ENCODE peak calls at places on chromosomes 3 and 15, in five cellular contexts. O is brain microvascular endothelial cell, D is NB4, B is IMR-90, M is RWPE1. F is an unnamed sample.

GRCh38 chr15:33116218-33116617 is 78.3 kb downstream of the FMN1 start:
- DNase-seq in D (no peak), O (no peak), M (no peak), B (no peak), F (no peak)

GRCh38 chr15:60353245-60353940 is 44.4 kb downstream of the ANXA2 start:
- DNase-seq in D (peak), M (no peak), O (no peak), B (peak), F (no peak)

GRCh38 chr3:24181256-24181655 is 236.2 kb downstream of the NR1D2 start:
- DNase-seq in M (no peak), B (no peak), D (no peak), O (no peak), F (no peak)

GRCh38 chr15:48888209-48888608 is 10.3 kb downstream of the EID1 start:
- DNase-seq in O (no peak), B (no peak), D (no peak), M (no peak), F (no peak)

GRCh38 chr3:76669305-76669704 is 370.6 kb upstream of the ROBO2 start:
- DNase-seq in O (no peak), D (no peak), M (no peak), B (no peak), F (no peak)

GRCh38 chr3:32177702-32178198 is 60.7 kb upstream of the CMTM8 start:
- DNase-seq in O (peak), B (peak), D (peak), M (peak), F (peak)

GRCh38 chr3:23601020-23601822 is 204.5 kb upstream of the UBE2E1 start:
- DNase-seq in B (peak), M (no peak), D (no peak), O (no peak), F (no peak)

GRCh38 chr3:129936757-129937156 is 37.8 kb upstream of the TRH start:
- DNase-seq in O (peak), D (peak), B (peak), M (peak), F (peak)

GRCh38 chr3:10548997-10549396 is 43.6 kb upstream of the ATP2B2 start:
- DNase-seq in B (no peak), M (no peak), D (peak), O (no peak), F (peak)

GRCh38 chr15:73989001-73989798 is 2.9 kb downstream of the STOML1 start:
- DNase-seq in D (peak), B (peak), O (peak), M (no peak), F (no peak)

GRCh38 chr3:45062697-45063070 is 36.6 kb downstream of the CLEC3B start:
- DNase-seq in B (no peak), D (no peak), M (no peak), O (no peak), F (no peak)

GRCh38 chr3:85574306-85574705 is 615.5 kb downstream of the CADM2 start:
- DNase-seq in O (peak), D (no peak), B (no peak), M (no peak), F (no peak)

GRCh38 chr15:36951747-36952247 is 148.6 kb downstream of the MEIS2 start:
- DNase-seq in O (no peak), D (no peak), M (peak), B (peak), F (no peak)

GRCh38 chr3:188594137-188594536 is 440.2 kb downstream of the LPP start:
- DNase-seq in D (no peak), B (peak), O (peak), M (peak), F (no peak)

GRCh38 chr3:22792533-22792932 is 410.6 kb upstream of the UBE2E2 start:
- DNase-seq in B (no peak), M (no peak), D (no peak), O (no peak), F (no peak)

GRCh38 chr3:29718661-29719065 is 437.8 kb downstream of the RBMS3 start:
- DNase-seq in B (peak), M (peak), O (no peak), D (no peak), F (no peak)

GRCh38 chr3:14256046-14256445 is 77.4 kb downstream of the LSM3 start:
- DNase-seq in D (no peak), B (no peak), O (no peak), M (no peak), F (no peak)

GRCh38 chr3:5568451-5568850 is 380.9 kb downstream of the EDEM1 start:
- DNase-seq in O (no peak), B (no peak), M (no peak), D (peak), F (no peak)

GRCh38 chr3:18079739-18080138 is 337.3 kb upstream of the TBC1D5 start:
- DNase-seq in M (no peak), O (peak), D (peak), B (peak), F (peak)

GRCh38 chr15:68303560-68304436 is 26.3 kb downstream of the FEM1B start:
- DNase-seq in B (no peak), M (no peak), O (no peak), D (peak), F (no peak)

GRCh38 chr3:129492691-129493090 is 35.7 kb upstream of the RHO start:
- DNase-seq in M (no peak), D (no peak), B (no peak), O (no peak), F (no peak)

GRCh38 chr3:81723732-81724313 is 37.6 kb downstream of the GBE1 start:
- DNase-seq in M (peak), O (peak), B (peak), D (no peak), F (no peak)

GRCh38 chr3:187999821-188000220 is 154.1 kb upstream of the LPP start:
- DNase-seq in D (no peak), M (no peak), O (no peak), B (no peak), F (no peak)

GRCh38 chr15:70061086-70061370 is 36.7 kb downstream of the TLE3 start:
- DNase-seq in D (no peak), M (no peak), B (no peak), O (peak), F (no peak)

GRCh38 chr3:13009132-13009945 is 63.9 kb downstream of the IQSEC1 start:
- DNase-seq in B (no peak), O (no peak), M (no peak), D (peak), F (peak)

GRCh38 chr15:67196672-67197363 is 57.6 kb downstream of the AAGAB start:
- DNase-seq in M (no peak), D (no peak), B (peak), O (no peak), F (no peak)

GRCh38 chr3:149553781-149554451 is 79.4 kb downstream of the TM4SF4 start:
- DNase-seq in M (no peak), D (no peak), B (peak), O (no peak), F (no peak)

GRCh38 chr3:46504780-46505179 is 7.0 kb downstream of the RTP3 start:
- DNase-seq in M (no peak), D (no peak), O (no peak), B (no peak), F (no peak)

GRCh38 chr3:24088782-24089181 is 143.7 kb downstream of the NR1D2 start:
- DNase-seq in M (peak), O (peak), B (peak), D (peak), F (no peak)

GRCh38 chr15:79824321-79824720 is 72.5 kb downstream of the MTHFS start:
- DNase-seq in O (no peak), B (no peak), M (no peak), D (no peak), F (no peak)

GRCh38 chr15:73694419-73694818 is 10.2 kb downstream of the CD276 start:
- DNase-seq in M (no peak), B (peak), O (peak), D (no peak), F (no peak)

GRCh38 chr3:169676925-169677537 is 13.5 kb upstream of the MECOM start:
- DNase-seq in O (no peak), D (no peak), M (no peak), B (no peak), F (no peak)
- TF ChIP-seq CTCF in O (no peak), D (no peak), M (no peak), B (no peak), F (no peak)

GRCh38 chr15:82178061-82178460 is 84.5 kb downstream of the EFL1 start:
- DNase-seq in O (peak), D (no peak), B (peak), M (peak), F (no peak)

GRCh38 chr15:82173108-82173507 is 89.4 kb downstream of the EFL1 start:
- DNase-seq in M (no peak), O (no peak), B (no peak), D (no peak), F (no peak)

GRCh38 chr15:82174471-82174870 is 88.1 kb downstream of the EFL1 start:
- DNase-seq in M (no peak), O (peak), B (no peak), D (no peak), F (no peak)

GRCh38 chr15:82177291-82178010 is 85.1 kb downstream of the EFL1 start:
- DNase-seq in D (peak), O (peak), M (no peak), B (peak), F (peak)

DNA sequence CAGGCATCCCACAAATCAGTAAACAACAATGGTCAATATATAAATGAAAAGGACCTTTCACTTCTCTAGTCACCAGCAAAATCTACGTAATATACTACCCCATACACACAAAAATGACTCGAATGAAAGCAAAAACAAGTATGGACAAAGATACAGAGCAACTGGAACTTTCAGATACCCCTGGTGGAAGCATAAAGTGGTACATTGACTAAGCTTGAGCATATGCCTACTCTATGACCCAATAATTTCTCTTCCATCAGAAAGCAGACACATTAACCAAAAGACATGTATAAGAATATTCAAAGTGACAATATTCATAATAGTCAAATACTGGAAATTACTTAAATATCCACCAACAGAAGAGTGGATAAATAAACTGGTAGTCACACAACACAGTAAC is 86.0 kb downstream of the EFL1 start:
- DNase-seq in O (no peak), D (no peak), M (no peak), B (no peak), F (no peak)
- TF ChIP-seq CTCF in O (no peak), D (no peak), M (no peak), B (no peak), F (no peak)

GRCh38 chr3:153927107-153927506 is 194.1 kb upstream of the ARHGEF26 start:
- DNase-seq in O (peak), M (peak), D (peak), B (peak), F (no peak)
- TF ChIP-seq CTCF in O (no peak), M (no peak), D (no peak), B (peak), F (no peak)

DNA sequence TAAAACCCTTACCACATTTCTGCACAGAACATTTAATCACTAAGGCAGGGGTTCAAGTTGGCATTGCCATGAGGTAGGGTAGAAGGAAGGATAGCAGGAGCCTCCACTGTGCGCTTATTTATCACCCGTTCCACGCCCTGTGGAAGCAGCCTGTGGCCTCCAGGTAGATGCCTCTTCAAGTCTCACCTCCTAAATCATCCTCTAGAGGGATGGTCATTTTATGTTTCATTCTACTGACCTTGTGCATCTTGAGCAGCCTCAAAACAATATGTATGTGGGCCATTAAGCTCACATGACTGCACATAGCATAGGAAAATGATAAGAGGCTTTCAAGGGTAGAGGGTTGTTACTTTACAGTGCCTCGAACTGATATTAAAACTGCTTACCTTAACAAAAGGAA is 546.2 kb downstream of the GRM7 start:
- DNase-seq in D (no peak), B (no peak), O (no peak), M (no peak), F (no peak)
- TF ChIP-seq CTCF in D (no peak), B (no peak), O (peak), M (no peak), F (no peak)

DNA sequence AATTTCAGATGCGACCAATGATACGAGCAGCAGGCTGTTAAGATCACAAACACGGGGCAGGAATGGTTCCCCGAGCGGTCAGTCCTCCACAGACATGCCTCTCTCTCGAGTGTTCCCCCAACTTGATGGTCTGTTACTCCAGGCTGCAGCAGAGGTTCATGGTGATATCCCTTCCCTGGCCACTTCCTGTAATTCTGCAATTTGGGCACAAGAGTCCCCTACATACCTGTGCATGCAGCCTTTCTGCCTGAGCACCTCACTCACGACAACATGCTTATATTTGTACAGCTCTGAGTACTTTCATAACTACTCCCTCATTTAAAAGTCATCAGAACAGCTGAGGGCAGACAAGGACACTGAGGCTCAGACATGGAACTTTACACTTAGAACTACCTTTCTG is 408.1 kb upstream of the NR2F2 start:
- DNase-seq in B (no peak), D (peak), M (peak), O (no peak), F (no peak)
- TF ChIP-seq CTCF in B (no peak), D (no peak), M (no peak), O (no peak), F (no peak)

GRCh38 chr3:16247282-16248058 is 17.3 kb downstream of the DPH3 start:
- DNase-seq in D (peak), O (peak), B (peak), M (peak), F (peak)
- TF ChIP-seq CTCF in D (peak), O (peak), B (peak), M (peak), F (peak)

DNA sequence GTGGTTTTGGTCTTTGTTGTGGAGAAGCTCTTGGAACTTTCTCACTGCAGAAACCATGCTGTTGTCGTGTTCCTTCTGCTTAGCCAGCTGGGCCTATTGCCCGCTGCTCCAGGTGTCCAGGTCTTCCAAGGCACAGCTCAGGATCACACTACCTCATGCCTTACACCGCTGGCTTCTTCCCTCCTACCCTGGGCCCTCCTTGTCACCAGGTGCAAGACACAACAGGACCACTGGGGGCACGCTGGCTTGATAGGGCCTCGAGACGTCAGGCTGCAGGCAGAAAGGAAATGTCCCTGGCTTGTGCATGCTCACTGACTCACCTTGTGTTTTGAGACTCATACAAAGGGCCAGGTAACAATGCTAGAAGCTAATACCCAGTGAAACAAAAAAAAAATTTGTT is 32.3 kb downstream of the PAQR9 start:
- DNase-seq in O (no peak), D (peak), B (no peak), M (no peak), F (peak)
- TF ChIP-seq CTCF in O (peak), D (no peak), B (no peak), M (no peak), F (no peak)

GRCh38 chr15:47300596-47300995 is 416.7 kb upstream of the SEMA6D start:
- DNase-seq in O (no peak), B (no peak), M (no peak), D (no peak), F (no peak)
- TF ChIP-seq CTCF in O (no peak), B (no peak), M (no peak), D (no peak), F (no peak)

DNA sequence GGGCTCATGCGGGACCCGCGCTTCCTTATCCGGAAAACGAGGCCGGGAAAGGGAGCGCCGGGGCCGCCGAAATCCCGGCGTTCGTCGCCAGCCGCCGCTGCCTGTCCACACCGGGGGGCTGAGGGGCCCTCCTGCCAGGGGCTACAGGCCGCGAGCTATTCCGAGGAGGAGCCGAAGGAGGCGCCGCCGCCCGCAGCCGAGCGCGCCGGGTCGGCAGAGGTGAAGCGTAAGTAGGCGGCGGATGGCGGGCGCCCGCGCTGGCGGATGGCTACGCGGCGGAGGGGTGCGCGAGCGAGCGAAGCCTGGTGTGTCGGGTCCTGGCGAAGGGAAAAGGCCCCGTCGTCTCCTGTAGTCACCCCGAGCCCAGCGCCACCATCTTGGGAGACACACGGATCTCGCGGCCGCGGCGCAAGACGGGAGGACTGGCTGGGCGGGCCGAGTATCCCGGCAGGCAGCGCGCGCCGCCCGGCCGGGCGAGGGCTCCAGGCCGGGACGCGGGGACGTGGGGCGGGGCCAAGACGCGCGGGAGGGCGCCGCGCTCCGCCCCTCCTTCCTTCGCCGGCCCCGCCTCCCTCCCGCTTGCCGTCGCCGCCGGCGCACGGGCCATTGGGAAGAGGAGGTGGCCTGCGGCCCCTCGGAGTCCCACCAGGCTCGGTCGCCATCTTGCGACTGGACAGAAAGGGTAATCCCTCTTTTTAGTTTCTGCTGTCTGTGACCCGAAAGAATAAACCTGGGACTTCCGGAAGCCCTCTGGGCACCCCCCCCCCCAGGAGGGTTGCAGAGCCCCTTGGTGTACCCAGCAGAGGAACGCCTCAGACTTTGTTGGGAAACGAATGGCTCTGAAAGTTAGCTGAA is at the start of gene UBE3A:
- DNase-seq in D (peak), B (peak), O (peak), M (peak), F (peak)
- TF ChIP-seq CTCF in D (no peak), B (peak), O (peak), M (peak), F (no peak)

DNA sequence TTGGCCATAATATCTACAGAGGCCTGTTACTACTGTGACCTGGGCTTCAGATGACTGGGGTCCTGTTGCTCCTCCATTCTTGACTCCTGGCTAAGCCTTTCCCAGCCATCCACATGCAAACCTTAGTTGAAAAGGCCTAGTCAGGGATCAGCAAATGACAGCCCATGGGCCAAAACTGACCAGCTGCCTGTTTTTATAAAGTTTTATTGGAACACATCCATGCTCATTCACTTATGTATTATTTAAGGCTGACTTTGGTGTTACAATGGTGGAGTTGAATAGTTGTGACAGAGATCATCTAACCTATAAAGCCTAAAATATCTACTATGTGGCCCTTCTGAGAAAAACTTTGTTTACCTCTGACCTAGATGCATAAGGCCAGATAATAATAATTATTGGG is 16.8 kb upstream of the SLC4A7 start:
- DNase-seq in D (no peak), O (no peak), B (no peak), M (no peak), F (no peak)
- TF ChIP-seq CTCF in D (no peak), O (no peak), B (no peak), M (no peak), F (no peak)

F was measured in HL-60.